ENCODE peak calls at places on chromosome 4, in five cellular contexts. D, G, O, E and J are unnamed samples.

GRCh38 chr4:99808260-99808857 is 8.3 kb upstream of the DAPP1 start:
- DNase-seq in O (peak), E (no peak), G (peak), D (peak), J (no peak)

GRCh38 chr4:58602022-58602421 is 1491.8 kb upstream of the IGFBP7 start:
- DNase-seq in E (no peak), O (no peak), D (no peak), G (no peak), J (no peak)

GRCh38 chr4:68021185-68021584 is 57.9 kb upstream of the TMPRSS11A start:
- DNase-seq in E (no peak), D (no peak), O (no peak), G (no peak), J (no peak)

GRCh38 chr4:69330345-69330744 is 50.1 kb downstream of the UGT2B28 start:
- DNase-seq in O (no peak), D (no peak), E (no peak), G (no peak), J (no peak)

GRCh38 chr4:169957785-169958184 is 68.4 kb downstream of the MFAP3L start:
- DNase-seq in G (no peak), E (no peak), O (no peak), D (no peak), J (no peak)

GRCh38 chr4:4423706-4424498 is 37.0 kb downstream of the NSG1 start:
- DNase-seq in O (no peak), G (no peak), D (no peak), E (no peak), J (no peak)

GRCh38 chr4:37648084-37648817 is 37.9 kb downstream of the RELL1 start:
- DNase-seq in O (no peak), E (peak), D (no peak), G (no peak), J (peak)

GRCh38 chr4:175412161-175412560 is 399.9 kb downstream of the GPM6A start:
- DNase-seq in E (no peak), O (no peak), D (no peak), G (no peak), J (peak)

GRCh38 chr4:87985097-87985886 is 9.8 kb downstream of the SPP1 start:
- DNase-seq in D (peak), E (no peak), O (peak), G (no peak), J (peak)

GRCh38 chr4:84260495-84260894 is 238.6 kb downstream of the NKX6-1 start:
- DNase-seq in G (no peak), O (no peak), D (no peak), E (no peak), J (no peak)

GRCh38 chr4:15341022-15341732 is 86.7 kb upstream of the C1QTNF7 start:
- DNase-seq in G (no peak), E (peak), D (no peak), O (no peak), J (no peak)

GRCh38 chr4:79141530-79141929 is 184.3 kb downstream of the NAA11 start:
- DNase-seq in G (no peak), O (no peak), E (no peak), D (no peak), J (peak)

GRCh38 chr4:118741456-118741855 is 56.3 kb downstream of the METTL14 start:
- DNase-seq in G (no peak), E (no peak), D (no peak), O (no peak), J (no peak)